ENCODE peak calls at places on chromosomes 5 and 9, in five cellular contexts. F is A549, V is spleen, I is HCT116, T is breast epithelium. P is an unnamed sample.

GRCh38 chr5:157581870-157582269 is 6.3 kb upstream of the ADAM19 start:
- DNase-seq in I (no peak), T (no peak), F (no peak), V (no peak), P (no peak)

GRCh38 chr5:138149530-138149929 is 10.3 kb upstream of the NME5 start:
- DNase-seq in T (no peak), I (no peak), V (no peak), F (no peak), P (no peak)

GRCh38 chr5:141564216-141564692 is 54.5 kb downstream of the DIAPH1 start:
- DNase-seq in V (no peak), I (peak), T (peak), F (peak), P (peak)

GRCh38 chr9:19465571-19466267 is 56.9 kb downstream of the ACER2 start:
- DNase-seq in F (no peak), T (no peak), I (no peak), V (no peak), P (no peak)

GRCh38 chr5:7047862-7048261 is 334.6 kb downstream of the TENT4A start:
- DNase-seq in I (no peak), T (no peak), F (no peak), V (no peak), P (no peak)

GRCh38 chr9:134316444-134317160 is 9.7 kb upstream of the RXRA start:
- DNase-seq in I (no peak), V (peak), T (no peak), F (no peak), P (peak)

GRCh38 chr9:131310833-131311554 is 21.5 kb downstream of the PLPP7 start:
- DNase-seq in T (no peak), F (peak), V (peak), I (no peak), P (no peak)

GRCh38 chr9:36191290-36191645 is 547 bp downstream of the CLTA start:
- DNase-seq in V (peak), F (no peak), I (no peak), T (no peak), P (peak)

GRCh38 chr5:109105631-109106267 is 304.0 kb downstream of the PJA2 start:
- DNase-seq in T (no peak), I (no peak), V (no peak), F (no peak), P (no peak)

GRCh38 chr5:71653119-71653518 is 66.0 kb upstream of the CARTPT start:
- DNase-seq in F (no peak), I (no peak), T (peak), V (no peak), P (no peak)

GRCh38 chr5:33558489-33558888 is 117.7 kb downstream of the TARS1 start:
- DNase-seq in T (no peak), I (no peak), V (no peak), F (no peak), P (no peak)

GRCh38 chr5:100584889-100585288 is 49.7 kb downstream of the FAM174A start:
- DNase-seq in I (no peak), T (no peak), F (no peak), V (no peak), P (no peak)

GRCh38 chr9:35660966-35661413 is 2.9 kb downstream of the CCDC107 start:
- DNase-seq in T (peak), I (peak), V (peak), F (no peak), P (no peak)

GRCh38 chr5:159543326-159543725 is 213.0 kb upstream of the IL12B start:
- DNase-seq in V (no peak), I (no peak), F (no peak), T (no peak), P (no peak)

GRCh38 chr5:152332696-152333095 is 72.4 kb downstream of the NMUR2 start:
- DNase-seq in V (no peak), F (no peak), T (no peak), I (no peak), P (no peak)

GRCh38 chr5:179323026-179323571 is 22.2 kb downstream of the ADAMTS2 start:
- DNase-seq in F (no peak), V (peak), T (no peak), I (no peak), P (no peak)

GRCh38 chr5:1468629-1469527 is 23.6 kb upstream of the SLC6A3 start:
- DNase-seq in I (no peak), V (peak), F (no peak), T (no peak), P (no peak)

GRCh38 chr9:81680006-81680405 is 9.3 kb downstream of the TLE1 start:
- DNase-seq in T (no peak), F (no peak), I (no peak), V (no peak), P (no peak)

GRCh38 chr5:3600106-3600997 is 4.7 kb downstream of the IRX1 start:
- DNase-seq in T (no peak), V (no peak), I (no peak), F (no peak), P (no peak)

GRCh38 chr9:135344523-135344901 is 135.1 kb upstream of the PPP1R26 start:
- DNase-seq in V (peak), I (no peak), F (no peak), T (no peak), P (no peak)

GRCh38 chr9:79395691-79396558 is 175.8 kb upstream of the TLE4 start:
- DNase-seq in I (no peak), V (no peak), F (no peak), T (no peak), P (no peak)

GRCh38 chr9:70472268-70473249 is 58.1 kb upstream of the KLF9 start:
- DNase-seq in F (no peak), T (no peak), I (no peak), V (no peak), P (no peak)

GRCh38 chr5:82183828-82184227 is 94.3 kb downstream of the RPS23 start:
- DNase-seq in V (no peak), T (no peak), I (no peak), F (no peak), P (no peak)

GRCh38 chr9:89420397-89420796 is 77.5 kb downstream of the SEMA4D start:
- DNase-seq in V (peak), T (no peak), F (no peak), I (no peak), P (no peak)

GRCh38 chr9:111890254-111890791 is 6.3 kb upstream of the UGCG start:
- DNase-seq in F (no peak), V (no peak), I (no peak), T (no peak), P (peak)

GRCh38 chr9:122162415-122162814 is 2.7 kb downstream of the MORN5 start:
- DNase-seq in T (no peak), F (no peak), I (no peak), V (no peak), P (no peak)

GRCh38 chr9:122159925-122160246 is 178 bp downstream of the MORN5 start:
- DNase-seq in V (no peak), F (no peak), T (no peak), I (no peak), P (no peak)

GRCh38 chr9:122164286-122164685 is 4.6 kb downstream of the MORN5 start:
- DNase-seq in F (no peak), V (no peak), T (no peak), I (no peak), P (no peak)

GRCh38 chr9:122158202-122158601 is 1.4 kb downstream of the NDUFA8 start:
- DNase-seq in T (no peak), I (peak), V (no peak), F (peak), P (peak)

DNA sequence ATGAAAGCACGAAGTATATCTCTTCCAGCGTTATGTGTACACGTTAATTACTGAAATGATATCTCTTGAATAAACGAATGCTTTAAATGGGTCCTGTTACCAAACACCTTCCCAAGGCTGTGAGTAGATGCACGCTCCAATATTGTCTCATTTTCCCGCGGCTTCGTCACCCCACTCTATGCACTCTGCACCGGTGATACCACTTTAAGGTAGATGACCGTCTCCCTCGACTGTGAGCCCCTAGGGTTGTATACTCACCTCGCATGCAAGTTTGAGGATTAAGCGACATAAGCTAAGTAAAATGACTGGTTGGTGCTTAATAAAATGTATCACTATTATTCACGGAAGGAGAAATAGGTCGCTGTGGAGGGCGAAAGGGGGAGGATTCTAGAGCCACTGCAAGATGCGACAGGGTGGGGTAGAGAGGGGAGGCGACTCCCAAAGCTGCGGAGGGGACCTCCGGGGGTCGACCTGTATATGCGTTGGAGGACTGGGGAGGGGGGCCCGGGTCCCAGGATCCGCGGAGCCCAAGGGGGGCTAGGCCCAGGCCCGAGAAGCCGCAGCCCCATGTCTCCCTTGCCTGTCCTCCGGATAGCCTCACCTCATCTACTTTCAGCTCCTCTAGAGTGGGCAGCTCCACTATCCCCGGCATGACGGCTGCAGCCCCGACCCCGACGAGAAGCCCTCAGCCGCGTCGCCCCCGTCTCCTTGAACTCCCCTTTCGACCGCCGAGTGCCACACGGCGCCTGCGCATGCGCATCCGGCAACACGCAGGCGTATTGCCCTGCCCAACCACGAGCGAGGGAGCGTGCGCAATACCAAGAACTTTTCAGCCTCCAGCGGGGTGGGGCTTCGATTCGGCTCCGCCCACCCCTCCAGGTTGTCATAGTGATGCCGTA is at the start of the genes MORN5 and NDUFA8:
- DNase-seq in V (peak), T (peak), F (peak), I (peak), P (peak)
- TF ChIP-seq POLR2A in V (no peak), T (no peak), F (peak), I (peak), P (peak)

GRCh38 chr5:147403659-147404640 is 105.9 kb downstream of the DPYSL3 start:
- DNase-seq in I (peak), V (no peak), T (no peak), F (peak), P (no peak)
- TF ChIP-seq POLR2A in I (no peak), V (no peak), T (no peak), F (no peak), P (no peak)

GRCh38 chr5:65061250-65061973 is 292.7 kb downstream of the CWC27 start:
- DNase-seq in F (no peak), V (peak), I (no peak), T (peak), P (no peak)

GRCh38 chr5:65061974-65062353 is 293.2 kb downstream of the CWC27 start:
- DNase-seq in T (no peak), F (no peak), I (no peak), V (no peak), P (no peak)

GRCh38 chr5:65055938-65056337 is 287.2 kb downstream of the CWC27 start:
- DNase-seq in F (no peak), T (no peak), V (no peak), I (no peak), P (no peak)

GRCh38 chr5:65062684-65063083 is 294.0 kb downstream of the CWC27 start:
- DNase-seq in I (no peak), T (no peak), V (no peak), F (peak), P (no peak)

DNA sequence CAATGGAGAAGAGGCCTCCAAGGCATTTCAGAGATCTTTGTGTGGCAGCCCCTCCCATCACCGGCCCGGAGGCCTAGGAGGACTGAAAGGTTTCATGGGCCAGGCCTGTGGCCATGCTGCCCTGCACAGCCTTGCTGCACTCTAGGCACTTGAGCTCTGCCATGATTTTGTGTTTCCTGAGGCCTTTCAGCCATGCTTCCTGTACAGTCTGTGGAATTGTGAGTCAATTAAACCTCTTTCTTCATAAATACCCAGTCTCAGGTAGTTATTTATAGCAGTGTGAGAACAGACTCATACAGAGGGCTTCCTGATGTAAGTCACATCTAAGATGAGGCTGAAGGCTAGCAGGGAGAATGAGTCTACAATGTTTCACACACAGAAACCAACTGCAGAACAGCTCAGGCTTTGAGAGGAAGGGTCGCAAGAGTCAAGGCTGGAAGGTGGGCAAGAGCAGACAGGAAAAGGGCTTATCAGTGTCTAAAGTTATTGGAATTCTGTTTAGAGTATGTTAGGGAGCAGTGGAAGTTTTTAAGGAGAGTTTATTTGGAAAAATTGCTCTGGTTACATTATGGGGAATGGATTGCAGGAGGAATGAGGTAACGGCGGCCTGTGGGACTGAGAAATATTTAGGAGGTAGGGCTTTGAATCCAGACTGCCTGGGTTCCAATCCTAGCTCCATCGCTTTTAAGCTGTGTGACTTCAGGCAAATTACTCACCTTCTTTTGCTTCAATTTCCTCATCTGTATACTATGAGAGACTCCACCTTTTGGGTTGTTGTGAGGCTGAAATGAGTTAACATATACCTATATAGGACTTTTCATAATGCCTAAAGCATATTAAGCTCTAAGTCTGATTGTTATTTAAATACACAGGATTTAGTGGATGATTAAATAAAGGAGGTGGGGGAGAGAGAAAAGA is 291.2 kb downstream of the CWC27 start:
- DNase-seq in V (no peak), I (no peak), T (no peak), F (no peak), P (no peak)
- TF ChIP-seq POLR2A in V (no peak), I (no peak), T (no peak), F (no peak), P (no peak)

DNA sequence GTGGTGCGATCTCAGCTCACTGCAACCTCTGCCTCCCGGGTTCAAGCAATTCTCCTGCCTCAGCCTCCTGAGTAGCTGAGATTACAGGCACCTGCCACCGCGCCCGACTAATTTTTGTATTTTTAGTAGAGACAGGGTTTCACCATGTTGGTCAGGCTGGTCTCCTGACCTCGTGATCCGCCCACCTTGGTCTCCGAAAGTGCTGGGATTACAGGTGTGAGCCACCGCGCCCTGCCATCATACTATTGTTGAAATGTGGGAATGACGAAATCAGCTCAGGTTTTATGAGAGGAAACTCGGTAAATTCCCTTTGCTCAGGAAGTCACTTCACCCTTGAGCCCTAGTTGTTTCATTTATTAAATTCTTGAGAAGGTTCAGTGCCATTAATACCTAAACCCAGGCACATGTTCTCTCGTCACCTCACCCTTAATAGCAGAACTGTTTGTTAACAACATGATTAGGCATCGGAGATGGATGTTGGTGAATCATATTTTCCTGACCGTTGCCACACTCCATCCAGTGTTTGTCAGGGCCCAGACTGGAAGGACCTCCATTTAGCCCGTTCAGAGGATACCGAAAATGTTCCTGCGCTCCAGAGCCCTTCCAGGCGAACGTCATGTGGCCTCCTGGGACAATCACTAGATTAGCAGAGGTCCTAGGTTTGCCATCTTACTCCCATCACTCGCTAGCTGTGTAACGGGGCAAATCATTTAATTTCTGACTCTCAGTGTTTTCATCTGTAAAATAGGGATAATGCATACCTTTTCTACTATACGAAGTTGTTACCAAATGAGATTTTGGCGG is 20.0 kb upstream of the CREBRF start:
- DNase-seq in I (no peak), V (no peak), F (no peak), T (no peak), P (no peak)
- TF ChIP-seq POLR2A in I (no peak), V (no peak), F (no peak), T (no peak), P (no peak)